ENCODE peak calls at places on chromosomes 6 and 20, in five cellular contexts. B is endothelial cell of umbilical vein, T is IMR-90, H is GM23248, I is endodermal cell. W is an unnamed sample. For H3K9me3 and H3K27me3, the result is how much of the 10 kb centered on the place peaks cover.

GRCh38 chr6:7684843-7685242 is 41.1 kb upstream of the BMP6 start:
- DNase-seq in H (no peak), I (peak), B (no peak), T (no peak), W (no peak)

GRCh38 chr20:35510946-35511735 is 18.3 kb downstream of the C20orf173 start:
- DNase-seq in H (no peak), B (no peak), I (no peak), T (no peak), W (no peak)

GRCh38 chr6:13165518-13166186 is 162.7 kb downstream of the TBC1D7 start:
- DNase-seq in T (no peak), I (no peak), B (no peak), H (no peak), W (no peak)

GRCh38 chr6:42400886-42401604 is 50.7 kb downstream of the TRERF1 start:
- DNase-seq in B (no peak), T (no peak), H (no peak), I (no peak), W (no peak)

GRCh38 chr6:125014157-125014957 is 52.1 kb downstream of the RNF217 start:
- DNase-seq in I (no peak), T (peak), H (peak), B (peak), W (peak)

GRCh38 chr20:58393299-58393698 is 4.3 kb downstream of the VAPB start:
- DNase-seq in B (no peak), T (peak), H (peak), I (no peak), W (peak)

GRCh38 chr20:53645582-53645897 is 51.9 kb upstream of the ZNF217 start:
- DNase-seq in H (no peak), T (no peak), B (no peak), I (no peak), W (no peak)

GRCh38 chr6:33549196-33549595 is 30.9 kb downstream of the BAK1 start:
- DNase-seq in H (no peak), I (no peak), B (no peak), T (no peak), W (no peak)

GRCh38 chr20:37358366-37359150 is 12.6 kb downstream of the SRC start:
- DNase-seq in B (no peak), T (no peak), H (peak), I (peak), W (no peak)

GRCh38 chr6:41706876-41707564 is 28.4 kb downstream of the TFEB start:
- DNase-seq in T (peak), I (no peak), H (peak), B (no peak), W (peak)

GRCh38 chr20:25054995-25055629 is 2.8 kb downstream of the ACSS1 start:
- DNase-seq in T (peak), I (no peak), B (no peak), H (peak), W (peak)

GRCh38 chr20:3687655-3688054 is 5.8 kb upstream of the ADAM33 start:
- DNase-seq in I (no peak), B (peak), T (peak), H (peak), W (peak)

GRCh38 chr6:134080171-134080795 is 27.9 kb upstream of the SLC2A12 start:
- DNase-seq in H (no peak), B (no peak), I (no peak), T (no peak), W (no peak)

GRCh38 chr6:168131464-168132415 is 52.7 kb upstream of the FRMD1 start:
- DNase-seq in I (peak), B (no peak), H (no peak), T (no peak), W (no peak)

GRCh38 chr6:168129292-168130167 is 50.5 kb upstream of the FRMD1 start:
- DNase-seq in B (no peak), I (peak), T (no peak), H (no peak), W (no peak)

GRCh38 chr6:168130168-168130651 is 51.2 kb upstream of the FRMD1 start:
- DNase-seq in B (no peak), I (peak), H (no peak), T (no peak), W (no peak)

GRCh38 chr6:168132531-168133184 is 53.6 kb upstream of the FRMD1 start:
- DNase-seq in H (peak), I (peak), T (peak), B (peak), W (peak)

GRCh38 chr6:168130683-168131371 is 51.8 kb upstream of the FRMD1 start:
- DNase-seq in B (no peak), T (no peak), H (no peak), I (peak), W (no peak)
- H3K9me3 ChIP-seq in B (under half), T (under half), H (under half), I (under half), W (under half)

GRCh38 chr6:158818580-158819212 is 472 bp downstream of the EZR start:
- DNase-seq in I (peak), H (peak), T (peak), B (peak), W (peak)

GRCh38 chr6:158816329-158816728 is 2.8 kb downstream of the EZR start:
- DNase-seq in H (no peak), T (no peak), I (peak), B (no peak), W (no peak)

GRCh38 chr6:158818008-158818579 is 1.1 kb downstream of the EZR start:
- DNase-seq in T (peak), B (peak), H (peak), I (peak), W (peak)

GRCh38 chr6:158815915-158816314 is 3.3 kb downstream of the EZR start:
- DNase-seq in B (no peak), T (no peak), I (peak), H (no peak), W (no peak)

DNA sequence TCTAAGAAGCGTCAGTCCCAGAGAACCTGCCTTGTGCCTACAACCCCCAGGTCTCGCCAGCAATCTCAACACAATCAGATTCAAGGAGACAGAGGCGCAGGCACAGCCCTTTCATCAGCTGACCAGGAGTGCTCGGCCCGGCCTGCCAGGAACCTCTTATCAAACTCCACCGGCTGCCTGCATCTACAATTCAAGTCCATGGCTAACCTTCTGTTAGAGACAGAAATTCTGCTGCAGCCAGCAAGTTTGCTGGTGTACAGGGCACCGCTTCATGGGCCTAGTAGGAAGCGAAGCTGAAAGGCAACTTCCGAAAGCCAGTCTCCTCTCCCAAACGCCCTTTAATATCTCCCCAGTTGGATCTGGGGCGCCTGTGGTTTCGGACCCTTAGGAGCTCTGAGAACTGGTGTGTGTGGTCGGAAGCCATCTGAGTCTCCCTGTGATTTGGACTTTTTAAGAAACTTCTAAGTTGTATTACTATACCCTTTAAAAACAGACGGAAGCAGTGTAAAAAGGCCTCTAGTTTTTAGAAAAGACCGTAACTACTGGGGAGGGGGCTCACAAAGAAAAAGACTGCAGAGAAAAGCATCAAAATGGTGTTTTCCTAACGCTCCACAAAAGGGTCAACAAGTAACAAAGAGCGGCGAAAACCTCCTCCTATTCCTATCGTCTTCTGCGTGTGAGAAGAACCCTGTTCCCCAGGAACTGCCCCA is 1.7 kb downstream of the EZR start:
- DNase-seq in B (peak), I (peak), H (peak), T (peak), W (peak)
- H3K9ac ChIP-seq in B (peak), I (peak), H (peak), T (peak), W (peak)

GRCh38 chr6:122996797-122997520 is 924 bp downstream of the CLVS2 start:
- DNase-seq in H (no peak), T (no peak), B (no peak), I (no peak), W (no peak)

GRCh38 chr6:122994256-122994655 is 1.8 kb upstream of the CLVS2 start:
- DNase-seq in B (no peak), T (no peak), I (no peak), H (no peak), W (no peak)

GRCh38 chr6:122997541-122998150 is 1.6 kb downstream of the CLVS2 start:
- DNase-seq in T (no peak), H (no peak), I (peak), B (no peak), W (no peak)

GRCh38 chr6:122998403-122998965 is 2.4 kb downstream of the CLVS2 start:
- DNase-seq in H (no peak), I (no peak), B (no peak), T (no peak), W (no peak)

DNA sequence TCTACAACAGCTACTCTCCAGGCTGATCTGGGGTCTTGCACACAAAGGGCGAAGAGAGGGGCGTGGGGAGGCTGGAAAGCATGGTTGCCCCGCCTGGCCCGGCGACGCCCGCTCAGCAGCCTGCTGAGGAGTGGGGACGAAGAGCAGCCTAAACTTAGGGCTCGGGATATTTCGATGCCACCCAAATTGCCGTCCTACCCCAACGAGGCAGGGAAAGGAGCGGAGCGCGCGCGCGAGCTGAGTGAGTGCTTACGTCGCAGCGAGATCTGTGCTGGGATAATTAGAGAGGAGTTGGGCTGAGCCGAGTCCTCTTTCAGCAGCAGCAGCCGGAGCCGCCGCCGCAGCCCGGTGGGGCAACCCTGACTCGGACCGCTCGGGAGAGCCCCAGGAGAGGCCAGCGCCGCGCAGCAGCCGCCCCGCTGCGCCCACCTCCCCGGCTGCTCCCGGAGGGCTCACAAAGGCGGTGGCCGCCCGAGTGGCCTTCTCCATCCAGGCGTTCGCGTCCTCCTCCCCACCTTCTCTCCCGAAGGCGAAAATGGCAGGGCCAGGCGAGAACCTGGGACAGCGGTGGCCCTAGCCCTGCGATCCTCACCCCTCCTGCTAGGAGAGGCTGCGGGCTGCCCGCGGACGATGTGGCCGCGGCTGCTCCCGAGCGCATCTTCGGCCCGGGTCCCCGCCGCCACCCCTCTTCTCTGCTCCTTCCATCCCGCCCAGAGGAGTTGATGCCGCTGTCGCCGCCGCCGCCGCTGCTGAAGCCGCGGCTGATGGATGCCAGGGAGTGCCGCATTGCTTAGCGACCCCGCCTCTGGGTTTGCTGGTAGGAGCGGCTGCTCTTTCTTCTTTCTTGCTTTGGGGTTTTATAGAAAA is at the start of gene CLVS2:
- DNase-seq in T (no peak), B (no peak), H (peak), I (peak), W (peak)
- H3K27me3 ChIP-seq in T (under half), B (under half), H (under half), I (under half), W (under half)

DNA sequence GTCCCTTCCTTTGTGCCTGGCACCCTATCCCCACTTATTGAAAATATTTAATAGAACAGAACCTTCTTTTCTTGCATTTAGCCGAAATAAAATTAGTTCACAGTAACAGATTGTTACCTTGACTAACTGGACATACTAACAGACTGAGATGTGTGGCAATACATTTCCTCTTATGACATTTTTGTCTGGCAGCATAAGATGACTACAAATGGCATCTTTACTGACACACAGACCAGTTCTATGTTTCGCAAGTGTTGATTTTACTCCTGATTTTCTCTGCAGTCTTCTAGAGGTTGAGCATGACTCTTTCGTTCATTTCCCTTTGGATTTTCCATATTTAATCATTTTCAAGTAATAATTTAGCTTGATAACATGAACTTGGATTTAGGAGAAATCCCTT is 474.6 kb downstream of the CBLN4 start:
- DNase-seq in I (no peak), H (no peak), T (no peak), B (no peak), W (no peak)
- H3K9me3 ChIP-seq in I (under half), H (under half), T (under half), B (under half), W (under half)

DNA sequence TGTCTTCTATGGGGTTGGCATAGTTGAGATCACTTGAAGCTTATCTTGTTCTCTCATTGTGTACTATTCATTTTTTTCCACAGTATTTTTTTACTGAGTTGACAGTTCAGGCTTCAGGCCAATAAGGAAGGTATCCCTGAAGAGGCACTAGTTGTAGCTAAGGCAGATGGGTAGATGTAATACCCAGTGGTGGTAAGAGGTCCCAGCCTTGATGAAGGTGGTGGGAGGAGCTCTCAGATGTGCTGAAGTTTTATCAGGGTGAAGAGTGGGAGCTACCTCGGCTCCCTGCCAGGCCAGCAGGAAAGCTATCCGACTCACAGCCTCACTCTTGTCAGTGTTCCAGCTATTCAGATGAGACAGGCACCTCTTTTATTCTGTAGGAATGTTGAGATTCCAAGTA is 87.7 kb upstream of the UFL1 start:
- DNase-seq in I (no peak), H (no peak), B (no peak), T (no peak), W (no peak)
- H3K9ac ChIP-seq in I (no peak), H (no peak), B (no peak), T (no peak), W (no peak)

GRCh38 chr20:64222273-64222672 is 33.3 kb upstream of the PCMTD2 start:
- DNase-seq in I (no peak), B (no peak), T (peak), H (peak), W (peak)

GRCh38 chr20:64223526-64224067 is 32.0 kb upstream of the PCMTD2 start:
- DNase-seq in T (peak), B (peak), I (peak), H (no peak), W (peak)

GRCh38 chr20:64224344-64225165 is 31.0 kb upstream of the PCMTD2 start:
- DNase-seq in H (peak), I (no peak), B (peak), T (peak), W (peak)

GRCh38 chr20:64220891-64221527 is 34.5 kb upstream of the PCMTD2 start:
- DNase-seq in H (no peak), B (no peak), T (no peak), I (no peak), W (no peak)

DNA sequence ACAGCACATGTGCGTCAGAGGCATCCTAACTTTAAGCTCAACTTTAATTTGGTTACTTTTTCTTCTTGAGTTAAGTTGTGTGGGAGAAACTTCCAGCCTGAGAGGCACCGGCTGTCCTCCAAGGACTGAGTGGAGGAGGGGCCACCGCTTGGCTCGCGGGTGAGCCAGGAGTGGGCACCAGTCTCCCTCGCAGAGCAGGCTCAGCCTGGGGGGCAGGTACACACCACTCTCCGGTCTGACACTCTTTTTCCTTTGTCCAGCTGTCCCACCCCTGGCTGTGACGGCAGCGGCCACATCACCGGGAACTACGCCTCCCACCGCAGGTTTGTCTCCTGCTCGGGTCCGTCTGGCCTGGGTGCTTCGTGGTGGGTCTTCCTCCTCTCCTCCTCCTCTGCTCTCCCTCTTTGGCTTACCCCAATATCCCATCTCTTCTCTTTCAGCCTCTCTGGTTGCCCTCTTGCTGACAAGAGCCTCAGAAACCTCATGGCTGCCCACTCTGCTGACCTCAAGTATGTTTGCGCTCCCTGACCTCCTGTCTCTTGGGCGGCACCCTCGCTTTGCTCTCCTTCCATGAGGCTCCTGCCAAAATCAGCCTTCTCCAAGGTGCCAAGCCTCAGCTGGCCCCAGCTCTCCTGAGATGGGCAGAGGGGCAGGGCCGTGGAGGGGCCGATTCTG is 32.6 kb upstream of the PCMTD2 start:
- DNase-seq in B (no peak), H (no peak), T (no peak), I (no peak), W (peak)
- H3K27me3 ChIP-seq in B (under half), H (under half), T (under half), I (under half), W (under half)

W was measured in adipocyte.